ENCODE peak calls at places on chromosome 6, in four cellular contexts. G, O, S and C are unnamed samples.

GRCh38 chr6:41704656-41705328 is 30.6 kb downstream of the TFEB start:
- DNase-seq in G (no peak), O (no peak), S (no peak), C (no peak)

GRCh38 chr6:25637946-25638345 is 14.1 kb upstream of the SCGN start:
- DNase-seq in S (no peak), O (no peak), G (no peak), C (peak; percentile 21)

GRCh38 chr6:4349931-4350330 is 214.6 kb upstream of the ECI2 start:
- DNase-seq in G (no peak), S (no peak), O (no peak), C (no peak)

GRCh38 chr6:153092082-153093013 is 38.7 kb downstream of the RGS17 start:
- DNase-seq in G (no peak), O (peak; percentile 76), S (peak; percentile 95), C (peak; percentile 51)

GRCh38 chr6:20569000-20569610 is 34.8 kb downstream of the CDKAL1 start:
- DNase-seq in S (peak; percentile 37), O (no peak), G (no peak), C (peak; percentile 51)

GRCh38 chr6:138389551-138389950 is 11.8 kb downstream of the SMIM28 start:
- DNase-seq in O (no peak), S (no peak), G (no peak), C (no peak)

GRCh38 chr6:130600880-130601341 is 226.3 kb upstream of the SMLR1 start:
- DNase-seq in S (peak; percentile 85), G (no peak), O (peak; percentile 59), C (no peak)

GRCh38 chr6:165002358-165002757 is 307.0 kb downstream of the C6orf118 start:
- DNase-seq in G (no peak), O (no peak), S (no peak), C (no peak)

GRCh38 chr6:17042422-17043147 is 59.3 kb upstream of the STMND1 start:
- DNase-seq in O (peak; percentile 48), S (peak; percentile 68), G (no peak), C (peak; percentile 59)

GRCh38 chr6:106149472-106150069 is 63.4 kb downstream of the PRDM1 start:
- DNase-seq in G (peak; percentile 50), O (no peak), S (no peak), C (no peak)

GRCh38 chr6:138765896-138766487 is 7.6 kb upstream of the CCDC28A start:
- DNase-seq in S (peak; percentile 56), O (peak; percentile 32), G (no peak), C (peak; percentile 53)

GRCh38 chr6:26185802-26186201 is 98.6 kb downstream of the HFE start:
- DNase-seq in G (no peak), O (no peak), S (no peak), C (no peak)

GRCh38 chr6:56491606-56492328 is 150.9 kb downstream of the DST start:
- DNase-seq in S (no peak), O (peak; percentile 54), G (no peak), C (no peak)

GRCh38 chr6:1390071-1390804 is 862 bp downstream of the FOXF2 start:
- DNase-seq in G (no peak), O (no peak), S (peak; percentile 70), C (no peak)

GRCh38 chr6:1477432-1478090 is 88.2 kb downstream of the FOXF2 start:
- DNase-seq in O (peak; percentile 77), G (no peak), S (peak; percentile 83), C (peak; percentile 29)

GRCh38 chr6:113414511-113414910 is 442.6 kb upstream of the MARCKS start:
- DNase-seq in S (peak; percentile 81), G (no peak), O (peak; percentile 79), C (peak; percentile 56)

GRCh38 chr6:122381494-122382083 is 17.9 kb upstream of the HSF2 start:
- DNase-seq in G (peak; percentile 67), O (peak; percentile 74), S (peak; percentile 79), C (peak; percentile 57)

GRCh38 chr6:170111816-170112582 is 178.9 kb downstream of the DLL1 start:
- DNase-seq in G (no peak), S (no peak), O (no peak), C (no peak)

GRCh38 chr6:120378582-120379220 is 955.6 kb downstream of the TBC1D32 start:
- DNase-seq in O (no peak), G (no peak), S (no peak), C (peak; percentile 26)

GRCh38 chr6:152002306-152002705 is 194.8 kb downstream of the ESR1 start:
- DNase-seq in S (no peak), G (no peak), O (no peak), C (no peak)

GRCh38 chr6:41577865-41578713 is 31.9 kb downstream of the FOXP4 start:
- DNase-seq in S (peak; percentile 51), O (no peak), G (no peak), C (peak; percentile 26)

GRCh38 chr6:74879970-74880369 is 325.9 kb downstream of the COL12A1 start:
- DNase-seq in G (no peak), O (no peak), S (peak; percentile 22), C (no peak)

GRCh38 chr6:138817799-138818198 is 21.9 kb downstream of the ECT2L start:
- DNase-seq in G (no peak), S (peak; percentile 81), O (peak; percentile 84), C (peak; percentile 93)

GRCh38 chr6:144294016-144294415 is 8.9 kb downstream of the UTRN start:
- DNase-seq in G (no peak), S (peak; percentile 90), O (no peak), C (peak; percentile 42)

GRCh38 chr6:53244532-53244931 is 95.9 kb upstream of the GCM1 start:
- DNase-seq in G (no peak), O (no peak), S (no peak), C (no peak)

GRCh38 chr6:53240139-53240538 is 91.5 kb upstream of the GCM1 start:
- DNase-seq in S (no peak), G (no peak), O (no peak), C (no peak)

GRCh38 chr6:53239526-53239925 is 90.9 kb upstream of the GCM1 start:
- DNase-seq in S (no peak), O (no peak), G (no peak), C (no peak)

GRCh38 chr6:53240763-53241162 is 92.1 kb upstream of the GCM1 start:
- DNase-seq in O (no peak), S (no peak), G (no peak), C (no peak)

DNA sequence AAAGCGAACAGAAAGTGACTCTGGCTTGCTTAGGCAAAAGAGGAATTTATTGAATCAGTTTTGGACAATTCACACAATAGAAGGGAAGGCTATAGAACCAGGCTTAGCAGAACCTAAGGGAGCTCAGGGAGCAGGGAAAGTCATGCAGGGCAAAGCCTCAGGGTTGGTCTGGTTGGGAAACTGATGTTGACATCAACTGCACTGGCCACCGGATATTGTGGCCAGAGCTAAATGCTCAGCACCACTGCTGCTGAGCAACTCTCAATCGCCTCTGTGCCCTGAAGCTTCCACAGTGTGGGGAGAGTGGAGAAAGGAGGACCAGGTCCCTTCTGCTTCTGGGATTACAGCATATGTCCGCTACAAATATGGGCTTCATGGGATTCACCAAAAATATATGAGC is 93.3 kb upstream of the GCM1 start:
- DNase-seq in G (no peak), S (no peak), O (no peak), C (no peak)
- TF ChIP-seq CTCF in G (no peak), S (no peak), O (no peak), C (no peak)

GRCh38 chr6:11710221-11710836 is 68.3 kb downstream of the ADTRP start:
- DNase-seq in G (peak; percentile 70), O (no peak), S (peak; percentile 43), C (no peak)

GRCh38 chr6:11712760-11713159 is 65.8 kb downstream of the ADTRP start:
- DNase-seq in O (no peak), S (peak; percentile 46), G (no peak), C (no peak)

GRCh38 chr6:11711994-11712698 is 66.5 kb downstream of the ADTRP start:
- DNase-seq in G (no peak), S (peak; percentile 34), O (no peak), C (no peak)

GRCh38 chr6:11711644-11711993 is 67.0 kb downstream of the ADTRP start:
- DNase-seq in G (peak; percentile 33), S (peak; percentile 80), O (no peak), C (no peak)

DNA sequence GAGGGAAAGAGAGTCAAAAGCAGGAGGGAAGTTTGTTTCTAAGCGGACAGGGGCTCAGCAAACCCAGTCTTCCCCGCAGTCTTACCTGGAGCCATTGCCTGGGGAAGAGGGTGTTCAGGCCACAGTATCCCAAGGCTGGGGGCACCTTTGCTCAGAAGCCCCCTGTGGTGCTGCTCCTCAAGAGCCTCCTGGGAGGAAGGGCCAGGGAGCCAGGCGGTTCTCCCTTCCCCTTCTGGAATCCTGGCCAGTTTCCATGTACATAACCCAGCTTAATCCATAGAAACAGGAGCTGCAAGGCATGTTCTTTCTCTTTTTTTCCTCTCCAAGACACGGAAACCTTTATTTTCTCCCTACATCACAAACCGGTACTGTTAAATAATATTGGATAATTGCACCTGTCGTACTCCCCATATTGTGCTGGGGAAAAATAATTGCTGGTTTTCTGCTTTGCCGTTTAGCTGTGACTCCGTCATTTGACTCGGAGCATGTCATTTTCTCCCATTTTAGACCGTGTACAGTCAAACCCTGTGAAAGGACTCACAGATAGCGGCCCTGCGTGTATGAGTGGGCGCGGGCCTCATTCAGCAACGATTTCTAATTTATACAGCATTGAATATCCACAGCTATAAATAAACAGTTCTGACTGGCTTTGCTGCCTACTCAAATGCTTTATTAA is 67.5 kb downstream of the ADTRP start:
- DNase-seq in S (no peak), O (no peak), G (no peak), C (no peak)
- H3K27ac ChIP-seq in S (peak overlapping the region; percentile 25), O (no peak overlapping the region), G (peak overlapping the region; percentile 28), C (no peak overlapping the region)

GRCh38 chr6:156967852-156968251 is 190.7 kb downstream of the ARID1B start:
- DNase-seq in O (no peak), S (no peak), G (no peak), C (no peak)

GRCh38 chr6:156969233-156969632 is 192.1 kb downstream of the ARID1B start:
- DNase-seq in G (no peak), S (no peak), O (no peak), C (no peak)

GRCh38 chr6:156971153-156971882 is 194.1 kb downstream of the ARID1B start:
- DNase-seq in S (no peak), O (no peak), G (no peak), C (no peak)

GRCh38 chr6:156972145-156972544 is 195.0 kb downstream of the ARID1B start:
- DNase-seq in G (no peak), S (no peak), O (no peak), C (no peak)

GRCh38 chr6:156970595-156971112 is 193.5 kb downstream of the ARID1B start:
- DNase-seq in O (no peak), S (no peak), G (no peak), C (no peak)
- TF ChIP-seq CTCF in O (no peak), S (no peak), G (no peak), C (no peak)

DNA sequence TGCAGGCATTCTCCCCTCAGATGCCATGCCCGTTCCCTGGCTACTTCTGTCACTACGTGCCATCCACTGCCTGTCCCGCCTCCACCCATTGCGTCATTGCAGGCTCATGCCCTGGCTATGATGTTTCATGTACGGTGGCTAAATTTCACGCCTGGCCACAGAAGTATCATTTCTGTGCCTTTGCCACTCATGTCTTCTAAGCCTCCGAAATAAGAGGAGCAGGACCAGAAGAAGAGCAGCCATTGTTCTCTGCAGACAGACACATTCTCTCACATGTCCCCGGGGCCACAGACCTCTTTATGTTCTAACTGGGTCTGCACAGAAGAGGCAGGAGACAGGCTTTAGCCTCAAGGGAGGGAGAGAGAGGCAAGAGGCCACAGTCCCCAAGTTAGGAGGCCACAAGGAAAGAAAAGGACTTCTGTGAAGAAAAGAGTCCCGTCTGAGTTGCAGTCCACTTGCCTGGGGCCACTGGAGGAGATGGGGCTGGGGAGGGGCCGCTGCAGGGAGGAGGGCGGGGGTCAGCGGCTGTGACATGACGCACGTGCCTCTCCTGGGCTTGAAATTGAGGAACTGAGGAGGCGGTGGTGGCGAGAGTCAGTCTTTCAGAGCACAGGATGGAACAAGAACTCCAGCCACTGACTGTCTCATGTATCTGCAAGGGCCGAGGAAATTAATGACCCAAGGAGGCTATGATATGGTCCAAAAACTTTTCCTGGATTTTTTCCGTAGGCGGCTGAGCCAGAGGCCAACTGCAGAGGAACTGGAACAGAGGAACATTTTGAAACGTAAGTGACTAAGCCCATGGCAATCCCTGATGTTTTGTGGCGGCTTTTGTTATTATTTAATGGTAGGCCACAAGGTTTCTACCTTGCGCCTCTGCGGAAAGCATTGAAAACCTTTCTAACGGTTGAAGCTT is 55.9 kb downstream of the TBC1D7 start:
- DNase-seq in S (no peak), G (no peak), O (no peak), C (no peak)
- H3K27ac ChIP-seq in S (no peak overlapping the region), G (no peak overlapping the region), O (no peak overlapping the region), C (no peak overlapping the region)